ENCODE peak calls at places on chromosomes 16 and 17, in nine cellular contexts. P, R, F, H, K, N, X, A and U are unnamed samples. For H3K4me1, the result is how much of the 10 kb centered on the place peaks cover.

GRCh38 chr17:67063146-67063545 is 18.8 kb downstream of the CACNG1 start:
- DNase-seq in P (no peak), R (no peak), F (no peak), H (no peak), K (no peak), N (no peak), X (peak), A (no peak), U (no peak)

GRCh38 chr16:56513972-56514371 is 5.9 kb downstream of the BBS2 start:
- DNase-seq in P (no peak), R (peak), F (peak), H (peak), K (peak), N (no peak), X (peak), A (no peak), U (peak)

GRCh38 chr16:68473358-68474064 is 25.2 kb upstream of the SMPD3 start:
- DNase-seq in P (peak), R (no peak), F (no peak), H (no peak), K (no peak), N (no peak), X (no peak), A (no peak), U (no peak)

GRCh38 chr16:11977206-11978041 is 890 bp downstream of the SNX29 start:
- DNase-seq in P (no peak), R (peak), F (no peak), H (peak), K (peak), N (peak), X (no peak), A (no peak), U (no peak)

GRCh38 chr17:17690156-17690737 is 9.0 kb downstream of the RAI1 start:
- DNase-seq in P (no peak), R (no peak), F (no peak), H (no peak), K (no peak), N (no peak), X (no peak), A (no peak), U (no peak)

GRCh38 chr16:64152010-64152767 is 969.7 kb downstream of the CDH11 start:
- DNase-seq in P (no peak), R (no peak), F (no peak), H (no peak), K (no peak), N (no peak), X (no peak), A (no peak), U (no peak)

GRCh38 chr16:15592324-15592723 is 50.6 kb downstream of the MARF1 start:
- DNase-seq in P (no peak), R (no peak), F (peak), H (no peak), K (no peak), N (peak), X (no peak), A (no peak), U (no peak)

GRCh38 chr17:6097005-6097279 is 26.8 kb downstream of the WSCD1 start:
- DNase-seq in P (no peak), R (no peak), F (no peak), H (no peak), K (no peak), N (no peak), X (no peak), A (no peak), U (no peak)

GRCh38 chr16:29315916-29316517 is 90.5 kb downstream of the NPIPB11 start:
- DNase-seq in P (no peak), R (no peak), F (peak), H (no peak), K (no peak), N (no peak), X (peak), A (no peak), U (no peak)

GRCh38 chr16:20906225-20906870 is 5.8 kb downstream of the LYRM1 start:
- DNase-seq in P (no peak), R (peak), F (no peak), H (no peak), K (peak), N (no peak), X (no peak), A (no peak), U (no peak)

GRCh38 chr16:19601083-19601976 is 45.8 kb downstream of the VPS35L start:
- DNase-seq in P (no peak), R (no peak), F (peak), H (no peak), K (no peak), N (no peak), X (no peak), A (no peak), U (peak)

GRCh38 chr16:609984-610383 is 20.1 kb downstream of the RAB40C start:
- DNase-seq in P (no peak), R (no peak), F (no peak), H (no peak), K (no peak), N (no peak), X (no peak), A (no peak), U (no peak)

GRCh38 chr17:5115673-5116651 is at the start of gene USP6:
- DNase-seq in P (no peak), R (no peak), F (no peak), H (peak), K (no peak), N (no peak), X (peak), A (peak), U (no peak)

GRCh38 chr17:9568004-9568403 is 7.6 kb downstream of the STX8 start:
- DNase-seq in P (no peak), R (no peak), F (no peak), H (no peak), K (no peak), N (no peak), X (no peak), A (no peak), U (no peak)

DNA sequence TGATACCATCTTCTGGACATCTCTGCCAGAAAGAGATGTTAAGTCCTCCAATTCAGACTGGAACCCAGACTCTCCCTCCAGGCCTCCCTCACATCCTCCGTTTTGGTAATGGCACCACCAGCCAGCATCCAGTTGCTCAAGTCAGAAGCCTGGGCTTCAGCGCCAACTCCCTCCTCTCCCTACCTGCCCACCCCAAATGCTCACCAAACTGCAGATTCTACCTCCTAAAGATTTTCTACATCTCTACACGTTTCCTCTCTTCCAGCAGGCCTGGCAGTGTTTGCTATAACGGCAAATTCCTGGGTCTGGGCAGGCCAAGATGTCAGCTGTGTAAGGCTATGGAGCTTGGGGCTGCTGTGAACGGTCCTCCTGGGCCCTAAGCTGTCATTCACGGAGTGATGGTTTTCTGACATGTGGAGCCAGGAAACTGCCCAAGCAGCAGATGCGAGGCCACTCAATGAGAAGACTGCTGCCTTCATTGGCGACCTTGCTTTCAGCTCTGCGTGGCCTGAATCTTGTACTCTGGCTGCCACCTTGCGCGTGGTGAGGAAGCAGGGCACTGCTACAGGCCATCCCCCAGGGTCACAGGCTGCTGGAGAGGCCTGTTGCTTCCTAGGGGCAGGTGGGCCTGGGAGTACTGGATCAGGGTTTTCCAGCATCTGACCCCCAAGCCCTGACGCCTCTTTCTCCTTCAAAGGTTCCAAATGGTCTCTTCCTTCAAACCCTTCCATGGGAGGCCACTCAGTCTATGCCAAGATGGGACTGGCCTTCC is 37.7 kb downstream of the TBX4 start:
- DNase-seq in P (no peak), R (peak), F (no peak), H (no peak), K (no peak), N (no peak), X (no peak), A (no peak), U (no peak)
- H3K4me1 ChIP-seq in P (under half), R (under half), F (under half), H (under half), K (under half), N (under half), X (under half), A (under half), U (under half)

GRCh38 chr16:2710021-2710710 is 9.9 kb downstream of the PRSS27 start:
- DNase-seq in P (no peak), R (no peak), F (no peak), H (no peak), K (no peak), N (no peak), X (no peak), A (no peak), U (no peak)

GRCh38 chr16:2708290-2708639 is 11.8 kb downstream of the PRSS27 start:
- DNase-seq in P (no peak), R (no peak), F (no peak), H (no peak), K (no peak), N (no peak), X (no peak), A (no peak), U (no peak)

GRCh38 chr16:2710711-2711231 is 9.3 kb downstream of the PRSS27 start:
- DNase-seq in P (no peak), R (no peak), F (no peak), H (no peak), K (no peak), N (no peak), X (no peak), A (no peak), U (no peak)

GRCh38 chr16:2708955-2709587 is 11.0 kb downstream of the PRSS27 start:
- DNase-seq in P (no peak), R (no peak), F (no peak), H (no peak), K (no peak), N (no peak), X (no peak), A (no peak), U (no peak)

DNA sequence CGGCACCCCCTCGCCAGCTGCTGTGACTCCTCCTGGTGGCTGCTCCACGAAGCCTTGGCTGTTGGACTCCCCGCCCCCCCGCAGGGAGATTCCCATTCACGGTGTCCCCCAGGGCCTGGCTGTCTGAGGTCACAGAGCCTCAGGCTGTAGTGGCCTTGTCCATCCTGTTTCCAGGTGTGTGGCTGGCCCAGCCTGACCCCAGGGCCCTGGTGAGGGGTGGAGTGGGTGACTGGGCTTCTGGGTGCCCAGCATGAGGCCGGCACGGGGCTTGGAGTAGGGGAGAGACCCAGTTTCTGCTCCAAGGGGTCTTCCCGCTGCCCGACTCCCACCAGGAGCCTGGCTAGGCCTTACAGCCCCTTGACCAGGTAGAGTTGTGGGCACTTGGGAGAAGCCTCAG is 10.4 kb downstream of the PRSS27 start:
- DNase-seq in P (no peak), R (no peak), F (no peak), H (no peak), K (no peak), N (no peak), X (no peak), A (no peak), U (no peak)
- H3K4me1 ChIP-seq in P (under half), R (under half), F (under half), H (under half), K (under half), N (under half), X (under half), A (under half), U (under half)

GRCh38 chr17:42306385-42306667 is 18.0 kb downstream of the STAT5A start:
- DNase-seq in P (no peak), R (no peak), F (no peak), H (no peak), K (no peak), N (no peak), X (no peak), A (no peak), U (no peak)
- H3K4me1 ChIP-seq in P (under half), R (under half), F (under half), H (under half), K (under half), N (under half), X (under half), A (under half), U (under half)

DNA sequence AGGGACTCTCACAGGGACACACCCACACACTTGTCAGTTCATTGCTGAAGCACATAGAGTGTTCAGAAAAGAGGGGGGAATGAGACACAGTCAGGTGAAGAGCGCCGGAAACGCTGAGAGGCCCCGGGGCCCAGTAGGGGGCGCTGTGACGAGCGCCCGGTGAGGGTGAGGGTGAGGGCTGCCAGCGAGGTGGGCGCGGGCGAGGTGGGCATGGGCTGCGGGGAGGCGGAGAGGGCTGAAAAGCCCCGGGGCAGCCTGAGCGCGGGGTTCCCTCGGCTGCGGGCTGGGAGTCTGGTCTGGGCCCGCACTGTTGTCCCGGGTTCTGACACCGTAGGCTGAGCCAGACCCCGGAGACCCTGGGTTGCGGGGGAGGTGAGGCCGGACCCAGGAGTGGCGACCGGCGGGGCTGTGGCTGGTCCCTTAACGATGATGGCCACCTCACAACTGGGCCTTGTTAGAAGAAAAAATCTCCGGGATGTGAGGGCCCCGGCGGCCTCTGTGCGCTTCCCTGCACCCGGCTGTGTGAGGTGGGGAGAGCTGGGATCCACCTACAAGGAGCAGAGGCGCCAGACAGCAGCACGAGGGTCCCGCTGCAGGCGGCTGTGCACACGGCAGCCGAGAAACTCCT is 91.4 kb downstream of the C16orf78 start:
- DNase-seq in P (peak), R (peak), F (peak), H (no peak), K (no peak), N (no peak), X (peak), A (no peak), U (peak)
- H3K4me1 ChIP-seq in P (under half), R (under half), F (under half), H (under half), K (under half), N (under half), X (under half), A (under half), U (under half)

GRCh38 chr17:79930077-79930785 is 91.0 kb upstream of the CBX4 start:
- DNase-seq in P (no peak), R (no peak), F (no peak), H (no peak), K (no peak), N (no peak), X (no peak), A (no peak), U (no peak)

GRCh38 chr17:79927688-79928501 is 88.7 kb upstream of the CBX4 start:
- DNase-seq in P (no peak), R (no peak), F (no peak), H (no peak), K (no peak), N (no peak), X (no peak), A (no peak), U (no peak)

GRCh38 chr17:79929257-79930076 is 90.2 kb upstream of the CBX4 start:
- DNase-seq in P (no peak), R (no peak), F (no peak), H (no peak), K (no peak), N (no peak), X (peak), A (no peak), U (no peak)

GRCh38 chr17:79927136-79927661 is 88.0 kb upstream of the CBX4 start:
- DNase-seq in P (no peak), R (no peak), F (no peak), H (no peak), K (no peak), N (no peak), X (no peak), A (no peak), U (peak)

DNA sequence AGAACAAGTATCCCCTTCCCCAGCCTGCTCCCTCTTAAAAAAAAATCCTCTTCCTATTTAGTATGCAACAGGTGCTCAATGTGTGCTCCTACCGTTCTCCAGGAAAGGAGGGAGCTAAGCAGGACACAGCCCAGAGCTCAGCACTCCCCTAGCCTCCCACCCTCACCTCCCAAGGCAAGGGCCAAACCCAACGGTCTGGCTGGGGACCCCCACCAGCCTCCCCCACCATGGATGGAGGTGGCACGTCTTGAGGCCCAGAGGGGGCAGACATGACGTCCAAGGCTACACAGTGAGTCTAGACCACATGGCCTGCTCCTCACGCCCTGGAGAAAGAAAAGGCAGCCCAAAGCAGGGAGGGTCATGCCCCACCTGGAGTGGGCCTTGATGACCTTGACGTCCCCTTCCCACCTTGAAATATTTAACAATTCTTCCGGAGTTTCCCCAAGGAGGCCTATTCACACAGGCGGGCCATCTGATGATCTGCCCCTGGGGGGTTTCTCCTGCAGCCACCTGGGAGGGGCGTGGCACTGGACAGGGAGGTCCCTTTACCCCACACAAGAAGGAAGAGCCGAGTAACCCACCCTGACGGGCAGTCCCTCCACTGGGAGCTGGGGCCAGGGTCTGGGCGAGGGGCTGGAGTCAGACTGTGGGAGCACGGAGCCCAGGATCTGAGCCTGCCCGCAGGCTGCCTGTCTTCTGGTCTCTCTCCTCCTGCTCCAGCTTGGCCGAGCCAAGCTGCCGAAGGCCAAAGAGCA is 89.4 kb upstream of the CBX4 start:
- DNase-seq in P (no peak), R (no peak), F (no peak), H (no peak), K (no peak), N (no peak), X (no peak), A (no peak), U (no peak)
- H3K4me1 ChIP-seq in P (under half), R (under half), F (under half), H (under half), K (under half), N (under half), X (under half), A (under half), U (under half)

DNA sequence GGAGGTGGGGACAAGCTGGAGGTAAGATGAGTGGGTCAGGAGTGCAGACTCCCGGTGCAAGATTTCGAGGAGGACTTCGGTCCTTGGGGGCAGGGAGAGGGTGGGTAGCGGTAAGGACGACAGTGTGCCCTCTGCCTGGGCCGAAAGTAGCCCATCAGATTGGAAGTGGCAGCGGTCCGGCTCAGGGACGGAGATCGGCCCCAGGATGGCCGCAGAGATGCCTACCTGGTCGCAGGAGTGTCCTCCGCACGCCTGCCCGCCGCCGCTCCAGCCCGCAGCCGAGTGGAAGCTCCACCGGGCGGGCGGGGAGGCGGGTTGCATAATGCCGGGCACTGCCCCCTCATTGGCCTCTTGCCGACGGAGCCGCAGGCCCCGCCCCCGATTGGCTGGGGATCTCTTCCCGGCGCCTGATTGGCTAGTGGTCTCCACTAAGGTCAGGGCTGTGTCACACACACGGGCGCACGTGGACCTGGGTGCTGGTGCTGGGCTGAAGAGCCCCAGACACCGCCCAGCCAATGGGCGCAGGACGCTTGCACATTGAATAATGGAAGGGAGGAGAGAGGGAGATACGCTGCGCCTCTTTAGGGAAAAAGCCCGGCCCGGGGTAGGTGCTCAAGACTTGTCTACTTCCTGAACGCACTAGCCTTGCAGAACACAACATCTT is at the start of gene PER1:
- DNase-seq in P (peak), R (peak), F (peak), H (peak), K (peak), N (peak), X (peak), A (peak), U (peak)
- H3K4me1 ChIP-seq in P (under half), R (under half), F (under half), H (under half), K (under half), N (under half), X (under half), A (under half), U (half or more)

GRCh38 chr16:49699718-49700117 is 156.2 kb downstream of the ZNF423 start:
- DNase-seq in P (no peak), R (no peak), F (no peak), H (no peak), K (peak), N (no peak), X (no peak), A (no peak), U (no peak)

GRCh38 chr16:49698931-49699715 is 156.8 kb downstream of the ZNF423 start:
- DNase-seq in P (no peak), R (peak), F (no peak), H (peak), K (peak), N (no peak), X (no peak), A (peak), U (no peak)

GRCh38 chr16:49697631-49698030 is 158.3 kb downstream of the ZNF423 start:
- DNase-seq in P (no peak), R (no peak), F (no peak), H (no peak), K (no peak), N (no peak), X (no peak), A (no peak), U (no peak)

GRCh38 chr16:49696414-49697101 is 159.4 kb downstream of the ZNF423 start:
- DNase-seq in P (no peak), R (no peak), F (no peak), H (no peak), K (no peak), N (no peak), X (peak), A (no peak), U (no peak)

DNA sequence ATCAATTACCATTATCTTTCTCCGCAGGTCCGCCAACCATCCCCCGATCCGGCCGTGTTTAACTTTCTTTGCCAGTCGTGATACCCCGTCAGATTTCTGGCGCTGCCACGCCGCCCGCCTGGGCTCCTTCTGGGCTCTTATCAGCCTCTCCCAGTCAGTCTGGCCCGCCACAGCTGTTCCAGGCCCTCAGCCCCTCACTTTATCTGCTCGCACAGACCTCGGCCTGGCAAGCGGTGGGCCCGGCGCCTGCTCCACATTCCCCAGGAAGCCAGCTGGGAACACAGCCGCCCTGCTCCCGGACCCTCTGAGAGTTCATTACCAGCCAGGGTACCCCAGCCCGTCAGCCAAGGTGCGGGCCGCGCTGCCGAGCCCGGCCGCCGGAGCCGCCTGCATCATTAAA is 157.5 kb downstream of the ZNF423 start:
- DNase-seq in P (no peak), R (no peak), F (no peak), H (peak), K (peak), N (no peak), X (peak), A (peak), U (no peak)
- H3K4me1 ChIP-seq in P (under half), R (under half), F (under half), H (under half), K (under half), N (under half), X (under half), A (under half), U (under half)